ENCODE peak calls at places on chromosomes 4 and X, in six cellular contexts. G is H1, J is mesenchymal stem cell, T is neuronal stem cell, X is mesendoderm, N is H9. U is an unnamed sample.

GRCh38 chr4:92615049-92615448 is 311.3 kb downstream of the GRID2 start:
- DNase-seq in T (peak; percentile 70), X (peak; percentile 70), G (no peak), N (no peak), J (no peak), U (no peak)

GRCh38 chrX:147738260-147738659 is 173.5 kb upstream of the FMR1 start:
- DNase-seq in T (no peak), X (no peak), N (no peak), G (no peak), J (no peak), U (no peak)

GRCh38 chr4:134490863-134491262 is 289.3 kb upstream of the PABPC4L start:
- DNase-seq in T (no peak), N (no peak), G (no peak), X (no peak), J (no peak), U (no peak)

GRCh38 chr4:169060396-169061081 is 50.5 kb upstream of the CBR4 start:
- DNase-seq in T (no peak), N (no peak), X (no peak), J (no peak), G (no peak), U (no peak)

GRCh38 chr4:14792702-14793227 is 209.5 kb upstream of the CPEB2 start:
- DNase-seq in N (no peak), G (no peak), X (no peak), T (no peak), J (no peak), U (no peak)

GRCh38 chrX:139967300-139967699 is 2.0 kb upstream of the CXorf66 start:
- DNase-seq in J (no peak), T (no peak), N (no peak), G (no peak), X (peak; percentile 30), U (no peak)

GRCh38 chrX:39969099-39969825 is 128.5 kb downstream of the BCOR start:
- DNase-seq in J (no peak), N (peak; percentile 86), T (no peak), G (no peak), X (peak; percentile 78), U (no peak)

GRCh38 chr4:171266666-171267065 is 546.5 kb upstream of the GALNTL6 start:
- DNase-seq in J (no peak), G (no peak), T (no peak), N (no peak), X (no peak), U (no peak)

GRCh38 chr4:95129708-95130343 is 372.1 kb downstream of the BMPR1B start:
- DNase-seq in N (no peak), X (peak; percentile 33), J (peak; percentile 99), T (no peak), G (no peak), U (peak; percentile 99)

GRCh38 chr4:21469438-21470032 is 479.0 kb downstream of the KCNIP4 start:
- DNase-seq in N (no peak), G (no peak), X (peak; percentile 20), T (no peak), J (peak; percentile 42), U (no peak)

GRCh38 chr4:170656506-170656905 is 566.8 kb upstream of the AADAT start:
- DNase-seq in J (no peak), T (no peak), N (no peak), G (no peak), X (no peak), U (no peak)

GRCh38 chr4:153222162-153222789 is 18.0 kb downstream of the TRIM2 start:
- DNase-seq in N (peak; percentile 82), G (no peak), J (peak; percentile 96), T (peak; percentile 80), X (peak; percentile 90), U (peak; percentile 87)

GRCh38 chr4:170599894-170600293 is 510.1 kb upstream of the AADAT start:
- DNase-seq in G (no peak), T (no peak), X (no peak), J (no peak), N (no peak), U (no peak)

GRCh38 chr4:36794716-36795115 is 449.8 kb upstream of the NWD2 start:
- DNase-seq in J (no peak), T (no peak), N (no peak), X (no peak), G (no peak), U (no peak)

GRCh38 chrX:12372111-12372510 is 233.8 kb downstream of the FRMPD4 start:
- DNase-seq in G (peak; percentile 17), J (no peak), N (no peak), X (peak; percentile 67), T (no peak), U (peak; percentile 68)

GRCh38 chr4:47631161-47631560 is 146.1 kb downstream of the ATP10D start:
- DNase-seq in T (peak; percentile 4), X (no peak), N (no peak), J (no peak), G (no peak), U (no peak)

GRCh38 chr4:86346320-86346719 is 13.5 kb downstream of the MAPK10 start:
- DNase-seq in N (no peak), X (no peak), J (no peak), T (no peak), G (no peak), U (no peak)

GRCh38 chrX:71493111-71493613 is 39.7 kb upstream of the OGT start:
- DNase-seq in T (no peak), G (no peak), X (no peak), N (no peak), J (no peak), U (no peak)

GRCh38 chrX:48802089-48802812 is 384 bp downstream of the HDAC6 start:
- DNase-seq in J (peak; percentile 89), X (peak; percentile 95), G (peak; percentile 27), T (peak; percentile 73), N (peak; percentile 88), U (peak; percentile 60)

GRCh38 chrX:140766024-140766611 is 56.6 kb downstream of the LINC00632 start:
- DNase-seq in J (peak; percentile 72), X (peak; percentile 62), G (no peak), N (peak; percentile 43), T (peak; percentile 51), U (peak; percentile 66)

GRCh38 chr4:151117371-151117962 is 18.0 kb downstream of the RPS3A start:
- DNase-seq in T (peak; percentile 63), J (peak; percentile 78), G (no peak), X (peak; percentile 81), N (peak; percentile 65), U (peak; percentile 69)

GRCh38 chr4:84146300-84146942 is 352.7 kb downstream of the NKX6-1 start:
- DNase-seq in N (no peak), G (no peak), T (no peak), X (no peak), J (no peak), U (no peak)

GRCh38 chr4:2354127-2354526 is 64.3 kb downstream of the ZFYVE28 start:
- DNase-seq in T (no peak), X (no peak), N (peak; percentile 40), J (no peak), G (no peak), U (no peak)

GRCh38 chr4:181671672-181672071 is 571.5 kb upstream of the TENM3 start:
- DNase-seq in N (no peak), G (no peak), J (no peak), X (no peak), T (no peak), U (no peak)

GRCh38 chrX:118536687-118537461 is 41.3 kb downstream of the DOCK11 start:
- DNase-seq in J (peak; percentile 42), N (no peak), X (peak; percentile 50), T (no peak), G (no peak), U (peak; percentile 33)

GRCh38 chrX:97294016-97294415 is 410.3 kb downstream of the RPA4 start:
- DNase-seq in G (no peak), T (no peak), N (no peak), X (no peak), J (no peak), U (no peak)
- H2BK15ac ChIP-seq in G (no peak overlapping the region), T (no peak overlapping the region), N (no peak overlapping the region), X (no peak overlapping the region), J (no peak overlapping the region), U (no peak overlapping the region)

GRCh38 chr4:175930471-175930870 is 118.4 kb upstream of the GPM6A start:
- DNase-seq in G (no peak), X (peak; percentile 36), J (no peak), N (no peak), T (no peak), U (no peak)

GRCh38 chr4:175929441-175929840 is 117.4 kb upstream of the GPM6A start:
- DNase-seq in J (no peak), T (no peak), N (no peak), G (no peak), X (no peak), U (no peak)

GRCh38 chr4:175929932-175930331 is 117.9 kb upstream of the GPM6A start:
- DNase-seq in N (no peak), J (no peak), G (no peak), T (no peak), X (no peak), U (no peak)

GRCh38 chr4:175932116-175932515 is 120.1 kb upstream of the GPM6A start:
- DNase-seq in J (no peak), X (no peak), G (no peak), N (no peak), T (no peak), U (no peak)

GRCh38 chr4:175927121-175927520 is 115.1 kb upstream of the GPM6A start:
- DNase-seq in X (no peak), N (no peak), G (no peak), J (peak; percentile 69), T (no peak), U (no peak)
- H2BK15ac ChIP-seq in X (no peak overlapping the region), N (no peak overlapping the region), G (no peak overlapping the region), J (no peak overlapping the region), T (no peak overlapping the region), U (no peak overlapping the region)

GRCh38 chrX:123525131-123525725 is 207.6 kb downstream of the THOC2 start:
- DNase-seq in G (no peak), J (no peak), N (no peak), T (no peak), X (peak; percentile 4), U (no peak)
- H2BK15ac ChIP-seq in G (no peak overlapping the region), J (no peak overlapping the region), N (no peak overlapping the region), T (no peak overlapping the region), X (no peak overlapping the region), U (no peak overlapping the region)

GRCh38 chrX:15293471-15293870 is 22.0 kb downstream of the ASB11 start:
- DNase-seq in X (no peak), T (no peak), J (no peak), G (no peak), N (no peak), U (no peak)

GRCh38 chrX:15299945-15300851 is 15.2 kb downstream of the ASB11 start:
- DNase-seq in T (peak; percentile 0), J (peak; percentile 12), G (no peak), X (peak; percentile 5), N (no peak), U (peak; percentile 30)

GRCh38 chrX:15301924-15302323 is 13.5 kb downstream of the ASB11 start:
- DNase-seq in X (peak; percentile 0), T (no peak), G (no peak), N (no peak), J (peak; percentile 46), U (peak; percentile 41)

GRCh38 chrX:15298201-15298600 is 17.2 kb downstream of the ASB11 start:
- DNase-seq in J (no peak), N (no peak), G (no peak), X (no peak), T (no peak), U (no peak)

DNA sequence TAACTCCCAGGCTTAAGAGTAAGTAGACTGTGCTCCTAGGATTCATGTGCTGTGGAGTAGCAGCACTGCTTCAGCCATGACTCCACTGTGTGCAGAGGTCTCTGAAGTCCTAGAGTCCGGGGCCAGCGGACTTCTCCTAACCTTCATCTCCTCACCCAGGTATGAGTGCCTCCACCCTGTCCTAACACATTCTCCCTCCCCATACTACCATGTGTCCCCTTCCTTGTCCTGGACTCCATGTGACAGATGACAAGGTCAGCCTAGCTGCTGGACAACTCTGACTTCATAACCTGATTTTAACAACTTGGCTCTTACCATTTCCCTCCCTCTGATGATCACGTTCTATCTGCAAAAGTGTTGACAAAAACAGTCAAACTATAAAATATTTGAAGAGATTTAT is 16.7 kb downstream of the ASB11 start:
- DNase-seq in G (no peak), J (no peak), X (no peak), T (no peak), N (no peak), U (no peak)
- H2BK15ac ChIP-seq in G (no peak overlapping the region), J (no peak overlapping the region), X (no peak overlapping the region), T (no peak overlapping the region), N (no peak overlapping the region), U (no peak overlapping the region)

U was measured in IMR-90.